ENCODE peak calls at places on chromosomes 16 and 17, in nine cellular contexts. S, K, H, Q, R, Y, T, P and O are unnamed samples. For H3K27me3 and H3K36me3, the result is how much of the 10 kb centered on the place peaks cover.

GRCh38 chr17:67718325-67718941 is 697 bp downstream of the NOL11 start:
- DNase-seq in P (no peak), Q (no peak), S (peak), K (peak), H (no peak), T (peak), R (no peak), Y (no peak), O (peak)

GRCh38 chr17:46770439-46770817 is 48.1 kb downstream of the WNT3 start:
- DNase-seq in H (no peak), P (no peak), K (no peak), R (no peak), Y (no peak), T (no peak), S (no peak), Q (no peak), O (peak)

GRCh38 chr17:64081802-64082799 is 47.8 kb downstream of the ERN1 start:
- DNase-seq in Y (no peak), S (peak), P (no peak), K (peak), Q (peak), H (no peak), R (no peak), T (peak), O (peak)

GRCh38 chr16:66741131-66741900 is 10.1 kb downstream of the DYNC1LI2 start:
- DNase-seq in S (peak), K (peak), R (no peak), Q (no peak), Y (no peak), P (no peak), T (peak), H (peak), O (peak)

GRCh38 chr16:46658925-46659324 is 30.1 kb downstream of the VPS35 start:
- DNase-seq in T (no peak), H (no peak), R (no peak), Y (no peak), S (no peak), P (no peak), K (no peak), Q (peak), O (no peak)

GRCh38 chr16:67391424-67392300 is 1.6 kb downstream of the TPPP3 start:
- DNase-seq in S (no peak), Q (no peak), P (no peak), Y (no peak), H (no peak), T (no peak), K (no peak), R (no peak), O (no peak)

GRCh38 chr17:4579678-4580077 is 4.7 kb upstream of the SMTNL2 start:
- DNase-seq in T (no peak), Y (no peak), P (no peak), R (no peak), K (no peak), S (no peak), H (no peak), Q (no peak), O (no peak)

GRCh38 chr16:4244254-4244812 is 2.5 kb upstream of the SRL start:
- DNase-seq in R (no peak), H (peak), S (peak), K (peak), Y (peak), T (peak), Q (no peak), P (no peak), O (peak)

GRCh38 chr16:17318200-17318599 is 152.6 kb downstream of the XYLT1 start:
- DNase-seq in Y (no peak), K (peak), R (no peak), S (no peak), Q (no peak), P (no peak), T (no peak), H (no peak), O (no peak)

GRCh38 chr17:66491665-66492064 is 189.3 kb downstream of the PRKCA start:
- DNase-seq in Y (no peak), R (no peak), S (no peak), H (no peak), Q (no peak), T (no peak), K (no peak), P (no peak), O (no peak)

GRCh38 chr16:66862023-66862520 is 17.9 kb downstream of the CA7 start:
- DNase-seq in T (no peak), R (no peak), Y (no peak), K (no peak), P (no peak), Q (no peak), H (no peak), S (no peak), O (no peak)

GRCh38 chr17:72264682-72265405 is 144.0 kb downstream of the SOX9 start:
- DNase-seq in H (no peak), Q (peak), K (no peak), P (no peak), T (no peak), Y (no peak), S (no peak), R (no peak), O (no peak)

GRCh38 chr16:27698266-27698665 is 148.3 kb downstream of the KATNIP start:
- DNase-seq in R (no peak), T (peak), Q (no peak), S (no peak), H (no peak), Y (peak), K (no peak), P (no peak), O (no peak)

GRCh38 chr17:410674-411401 is 58.2 kb upstream of the RPH3AL start:
- DNase-seq in Y (peak), T (peak), H (no peak), K (peak), Q (no peak), S (peak), R (peak), P (no peak), O (peak)

GRCh38 chr17:15122857-15123256 is 142.3 kb downstream of the PMP22 start:
- DNase-seq in K (no peak), P (no peak), R (no peak), H (no peak), S (no peak), T (no peak), Q (no peak), Y (no peak), O (no peak)

GRCh38 chr16:57894390-57895080 is 76.4 kb downstream of the CNGB1 start:
- DNase-seq in S (no peak), K (no peak), Q (no peak), P (no peak), T (no peak), H (no peak), R (no peak), Y (no peak), O (no peak)

GRCh38 chr17:17480593-17481148 is 3.9 kb downstream of the MED9 start:
- DNase-seq in H (no peak), Y (no peak), S (no peak), T (no peak), Q (no peak), R (no peak), K (no peak), P (no peak), O (no peak)

GRCh38 chr17:4772235-4772613 is 538 bp downstream of the TM4SF5 start:
- DNase-seq in H (no peak), T (no peak), S (no peak), K (no peak), Y (no peak), P (no peak), Q (no peak), R (no peak), O (no peak)

GRCh38 chr16:23807028-23807427 is 28.8 kb upstream of the PRKCB start:
- DNase-seq in S (no peak), R (no peak), Q (no peak), P (no peak), H (no peak), Y (no peak), T (no peak), K (no peak), O (no peak)

GRCh38 chr16:19419691-19420060 is 2.0 kb downstream of the TMC5 start:
- DNase-seq in H (peak), P (peak), T (no peak), Y (no peak), K (peak), S (peak), Q (no peak), R (no peak), O (no peak)

GRCh38 chr17:48724241-48725004 is 1.4 kb downstream of the PRAC2 start:
- DNase-seq in S (peak), Q (peak), K (peak), H (peak), T (peak), Y (peak), P (peak), R (peak), O (peak)

GRCh38 chr17:48722924-48723554 is at the start of gene PRAC2:
- DNase-seq in Y (peak), H (no peak), K (no peak), P (peak), S (no peak), T (no peak), Q (no peak), R (no peak), O (peak)

GRCh38 chr17:48725005-48725293 is 2.0 kb downstream of the PRAC2 start:
- DNase-seq in H (no peak), K (no peak), R (no peak), S (no peak), Y (no peak), T (no peak), P (no peak), Q (no peak), O (no peak)

GRCh38 chr17:48722201-48722907 is at the start of gene PRAC1:
- DNase-seq in K (no peak), R (no peak), T (no peak), Q (no peak), H (no peak), S (no peak), Y (peak), P (peak), O (peak)

DNA sequence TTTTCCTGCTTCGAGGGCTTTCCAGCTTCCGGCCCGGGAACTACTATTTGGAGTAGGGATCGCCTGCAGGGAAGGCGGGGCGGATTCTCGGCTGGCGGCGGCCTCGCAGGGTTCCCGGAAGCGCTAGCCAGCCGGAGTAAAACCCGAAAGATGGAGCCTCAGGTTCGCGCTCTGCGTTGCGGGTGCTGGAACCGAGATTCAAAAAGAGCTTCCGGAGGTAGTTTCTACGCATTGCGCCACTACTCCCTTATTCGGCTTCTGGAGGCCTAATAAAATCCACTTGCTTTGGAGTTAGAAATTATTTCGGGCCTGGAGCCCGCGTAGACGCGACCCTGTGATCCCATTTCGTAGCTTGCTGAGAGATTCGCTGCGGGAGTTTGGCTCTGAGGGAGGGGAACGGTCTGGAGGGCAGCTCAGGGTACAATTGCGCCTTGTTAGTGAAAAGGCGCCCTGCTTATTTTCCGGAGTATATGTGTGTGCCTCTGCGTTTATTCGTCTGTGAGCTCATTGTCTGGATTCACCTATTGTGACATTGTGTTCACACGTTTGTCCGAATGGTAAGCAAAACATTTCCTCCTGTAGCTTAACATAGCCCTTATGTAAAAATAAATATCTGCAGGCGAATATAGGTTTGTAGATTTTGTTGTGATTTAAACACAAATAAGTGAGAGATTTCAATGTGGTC is 712 bp downstream of the PRAC2 start:
- DNase-seq in K (no peak), P (peak), T (no peak), Q (no peak), R (no peak), S (no peak), H (no peak), Y (peak), O (no peak)
- H3K27me3 ChIP-seq in K (half or more), P (half or more), T (half or more), Q (half or more), R (half or more), S (half or more), H (half or more), Y (half or more), O (under half)

DNA sequence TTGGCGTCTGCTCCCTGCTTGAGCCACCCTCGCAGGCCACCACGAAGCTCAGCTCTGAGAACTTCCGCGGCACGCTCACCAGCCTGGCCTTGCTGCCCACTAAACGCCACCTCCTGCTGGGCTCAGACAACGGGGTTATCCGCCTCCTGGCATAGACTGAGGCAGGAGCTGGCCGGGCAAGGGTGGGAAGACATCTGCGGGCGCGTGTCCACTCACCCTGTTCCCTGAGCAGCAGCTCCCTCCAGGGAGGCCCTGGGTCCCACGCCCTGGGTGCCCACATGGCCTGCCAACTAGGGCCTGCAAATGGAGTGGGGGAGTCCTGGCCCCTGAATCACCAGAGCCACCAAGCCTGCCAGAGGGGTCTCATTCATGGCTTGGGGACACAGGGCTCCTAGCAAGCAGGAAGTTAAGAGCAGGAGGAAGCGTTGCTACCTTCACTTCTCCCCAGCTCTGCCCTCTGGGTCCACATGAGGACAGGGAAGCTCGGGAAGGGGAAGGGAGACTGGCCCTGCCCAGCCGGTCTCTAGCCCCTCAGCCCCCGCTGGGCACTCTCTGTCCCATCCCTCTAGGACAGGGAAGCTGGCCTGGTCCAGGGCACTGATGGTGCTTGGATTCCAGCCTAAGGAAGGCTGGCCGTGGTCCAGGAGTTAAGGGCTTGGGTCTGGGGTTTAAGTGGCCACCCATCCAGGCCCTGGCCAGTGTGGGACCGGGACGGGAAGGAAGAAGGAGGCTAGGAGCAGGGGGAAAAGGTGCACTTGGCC is 5.0 kb upstream of the SERPINF2 start:
- DNase-seq in H (no peak), K (no peak), Q (no peak), S (no peak), P (peak), T (no peak), R (no peak), Y (no peak), O (no peak)
- H3K36me3 ChIP-seq in H (half or more), K (under half), Q (under half), S (under half), P (under half), T (under half), R (under half), Y (under half), O (under half)

GRCh38 chr17:50370052-50370451 is 2.9 kb downstream of the MRPL27 start:
- DNase-seq in S (no peak), T (no peak), K (no peak), H (no peak), P (no peak), Q (no peak), Y (no peak), R (no peak), O (no peak)

GRCh38 chr17:50372708-50373556 is at the start of the genes EME1 and MRPL27:
- DNase-seq in R (peak), Y (peak), S (peak), Q (peak), H (peak), P (peak), T (peak), K (peak), O (peak)

GRCh38 chr17:50373705-50374104 is 676 bp downstream of the EME1 start:
- DNase-seq in T (no peak), S (no peak), H (no peak), Q (no peak), Y (no peak), P (no peak), K (no peak), R (no peak), O (no peak)

GRCh38 chr17:50372222-50372621 is 762 bp downstream of the MRPL27 start:
- DNase-seq in K (no peak), Y (no peak), H (no peak), S (no peak), T (peak), Q (no peak), P (no peak), R (no peak), O (no peak)

GRCh38 chr17:50371526-50371925 is 1.5 kb downstream of the MRPL27 start:
- DNase-seq in Y (no peak), Q (no peak), P (no peak), K (no peak), T (no peak), S (no peak), H (no peak), R (no peak), O (no peak)
- H3K4me3 ChIP-seq in Y (no peak), Q (peak), P (no peak), K (no peak), T (peak), S (no peak), H (no peak), R (no peak), O (no peak)

GRCh38 chr16:79393121-79393520 is 207.4 kb downstream of the MAF start:
- DNase-seq in P (no peak), Q (no peak), H (no peak), Y (peak), S (no peak), K (no peak), R (no peak), T (no peak), O (no peak)

GRCh38 chr16:79393564-79393963 is 207.0 kb downstream of the MAF start:
- DNase-seq in H (no peak), S (no peak), Q (no peak), K (no peak), R (no peak), Y (no peak), P (no peak), T (no peak), O (no peak)

GRCh38 chr16:79392081-79392480 is 208.5 kb downstream of the MAF start:
- DNase-seq in Q (no peak), P (no peak), Y (no peak), R (no peak), T (no peak), K (no peak), H (no peak), S (no peak), O (no peak)

GRCh38 chr16:79390481-79391051 is 210.0 kb downstream of the MAF start:
- DNase-seq in Y (no peak), S (no peak), P (no peak), T (no peak), H (no peak), R (no peak), K (no peak), Q (no peak), O (no peak)

DNA sequence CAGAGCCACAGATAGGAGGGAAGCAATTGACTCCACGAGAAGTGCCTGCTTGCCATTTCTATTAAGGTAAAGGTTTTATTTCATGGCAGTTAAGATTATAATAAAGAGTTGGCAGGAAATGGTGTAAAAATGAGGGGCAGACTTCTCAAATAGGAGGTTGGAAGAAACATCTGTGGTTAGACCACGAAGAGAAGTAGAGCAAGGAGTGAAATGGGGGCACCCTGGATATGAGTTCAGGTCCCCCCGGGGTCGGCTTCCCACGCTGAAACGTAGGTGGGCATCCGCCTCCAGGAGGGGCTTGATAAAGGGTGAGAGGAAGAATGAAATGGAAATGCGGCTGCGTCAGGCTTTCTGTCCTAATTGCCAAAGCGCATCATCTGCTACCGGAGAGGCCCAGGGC is 209.1 kb downstream of the MAF start:
- DNase-seq in K (no peak), H (no peak), Q (no peak), P (no peak), R (no peak), T (no peak), S (no peak), Y (no peak), O (no peak)
- H3K27me3 ChIP-seq in K (under half), H (under half), Q (under half), P (under half), R (under half), T (under half), S (under half), Y (under half), O (under half)

GRCh38 chr16:86025706-86026105 is 126.7 kb downstream of the IRF8 start:
- DNase-seq in R (no peak), P (peak), K (no peak), Y (no peak), T (no peak), H (no peak), Q (no peak), S (no peak), O (no peak)
- H3K36me3 ChIP-seq in R (under half), P (under half), K (under half), Y (under half), T (under half), H (under half), Q (under half), S (under half), O (under half)

GRCh38 chr17:8015236-8015956 is 13.0 kb downstream of the GUCY2D start:
- DNase-seq in K (no peak), P (no peak), H (no peak), T (no peak), S (no peak), Y (no peak), Q (no peak), R (no peak), O (no peak)
- H3K4me3 ChIP-seq in K (no peak), P (no peak), H (peak), T (no peak), S (no peak), Y (peak), Q (no peak), R (peak), O (no peak)

GRCh38 chr17:74280093-74280513 is 6.1 kb downstream of the DNAI2 start:
- DNase-seq in K (no peak), H (no peak), R (no peak), T (no peak), P (no peak), Y (no peak), Q (no peak), S (no peak), O (no peak)

GRCh38 chr17:74276051-74276476 is 2.0 kb downstream of the DNAI2 start:
- DNase-seq in H (no peak), T (no peak), R (no peak), Q (no peak), Y (no peak), K (no peak), P (no peak), S (peak), O (no peak)

GRCh38 chr17:74274703-74275340 is 788 bp downstream of the DNAI2 start:
- DNase-seq in T (no peak), R (no peak), P (no peak), Y (no peak), K (no peak), S (no peak), H (no peak), Q (no peak), O (no peak)

GRCh38 chr17:74276561-74277009 is 2.6 kb downstream of the DNAI2 start:
- DNase-seq in H (no peak), R (no peak), Q (no peak), Y (peak), P (no peak), S (peak), K (no peak), T (no peak), O (no peak)

GRCh38 chr17:74277935-74278334 is 3.9 kb downstream of the DNAI2 start:
- DNase-seq in Q (no peak), P (no peak), T (no peak), Y (no peak), K (no peak), S (no peak), R (no peak), H (no peak), O (no peak)
- H3K27me3 ChIP-seq in Q (under half), P (under half), T (under half), Y (under half), K (under half), S (under half), R (under half), H (under half), O (under half)

GRCh38 chr17:10992097-10992496 is 154.2 kb upstream of the PIRT start:
- DNase-seq in R (no peak), K (no peak), Q (no peak), P (no peak), S (no peak), Y (no peak), H (no peak), T (no peak), O (no peak)
- H3K36me3 ChIP-seq in R (under half), K (under half), Q (under half), P (under half), S (under half), Y (under half), H (under half), T (under half), O (under half)

GRCh38 chr17:78736526-78737079 is 45.5 kb downstream of the CYTH1 start:
- DNase-seq in P (peak), Q (no peak), Y (no peak), K (no peak), H (peak), R (no peak), T (peak), S (no peak), O (no peak)
- H3K4me3 ChIP-seq in P (peak), Q (peak), Y (no peak), K (no peak), H (peak), R (no peak), T (peak), S (no peak), O (no peak)

GRCh38 chr17:48462946-48463345 is 32.9 kb upstream of the SKAP1 start:
- DNase-seq in P (no peak), Y (no peak), T (no peak), H (no peak), R (no peak), Q (no peak), S (no peak), K (no peak), O (no peak)
- H3K27me3 ChIP-seq in P (under half), Y (half or more), T (under half), H (under half), R (under half), Q (under half), S (under half), K (under half), O (under half)